ENCODE peak calls at places on chromosomes 1 and 21, in four cellular contexts. One of them, this sample, is unnamed. For H3K9me3, the result is how much of the 10 kb centered on the place peaks cover.

GRCh38 chr1:40132383-40133121 is 28.6 kb upstream of the RLF start:
- DNase-seq in endothelial cell of umbilical vein: peak
- DNase-seq in transverse colon: no peak
- DNase-seq in prostate gland: no peak
- DNase-seq in this sample: no peak

GRCh38 chr21:39022901-39023693 is 160.2 kb downstream of the PSMG1 start:
- DNase-seq in endothelial cell of umbilical vein: no peak
- DNase-seq in transverse colon: no peak
- DNase-seq in prostate gland: no peak
- DNase-seq in this sample: no peak

GRCh38 chr1:166479052-166479631 is 312.3 kb upstream of the FAM78B start:
- DNase-seq in endothelial cell of umbilical vein: peak
- DNase-seq in transverse colon: peak
- DNase-seq in prostate gland: peak
- DNase-seq in this sample: peak

GRCh38 chr1:94741510-94741909 is 78.6 kb upstream of the SLC44A3 start:
- DNase-seq in endothelial cell of umbilical vein: no peak
- DNase-seq in transverse colon: no peak
- DNase-seq in prostate gland: no peak
- DNase-seq in this sample: no peak

GRCh38 chr1:214332950-214333798 is 52.2 kb downstream of the SMYD2 start:
- DNase-seq in endothelial cell of umbilical vein: peak
- DNase-seq in transverse colon: peak
- DNase-seq in prostate gland: peak
- DNase-seq in this sample: peak

GRCh38 chr1:44808938-44809917 is 905 bp downstream of the BTBD19 start:
- DNase-seq in endothelial cell of umbilical vein: peak
- DNase-seq in transverse colon: peak
- DNase-seq in prostate gland: no peak
- DNase-seq in this sample: no peak

GRCh38 chr21:35048183-35048601 is 910 bp downstream of the RUNX1 start:
- DNase-seq in endothelial cell of umbilical vein: no peak
- DNase-seq in transverse colon: no peak
- DNase-seq in prostate gland: no peak
- DNase-seq in this sample: no peak

GRCh38 chr1:5622412-5622811 is 369.8 kb downstream of the NPHP4 start:
- DNase-seq in endothelial cell of umbilical vein: no peak
- DNase-seq in transverse colon: no peak
- DNase-seq in prostate gland: no peak
- DNase-seq in this sample: no peak

GRCh38 chr21:33976082-33976979 is 60.7 kb upstream of the ATP5PO start:
- DNase-seq in endothelial cell of umbilical vein: no peak
- DNase-seq in transverse colon: peak
- DNase-seq in prostate gland: no peak
- DNase-seq in this sample: peak

GRCh38 chr1:95042286-95042685 is 30.5 kb downstream of the ALG14 start:
- DNase-seq in endothelial cell of umbilical vein: no peak
- DNase-seq in transverse colon: no peak
- DNase-seq in prostate gland: peak
- DNase-seq in this sample: no peak

GRCh38 chr1:117231748-117232373 is 21.1 kb upstream of the VTCN1 start:
- DNase-seq in endothelial cell of umbilical vein: no peak
- DNase-seq in transverse colon: peak
- DNase-seq in prostate gland: peak
- DNase-seq in this sample: no peak

GRCh38 chr1:147079400-147080012 is 92.8 kb downstream of the PRKAB2 start:
- DNase-seq in endothelial cell of umbilical vein: no peak
- DNase-seq in transverse colon: no peak
- DNase-seq in prostate gland: no peak
- DNase-seq in this sample: no peak

GRCh38 chr1:26351591-26352337 is 2.2 kb downstream of the CRYBG2 start:
- DNase-seq in endothelial cell of umbilical vein: no peak
- DNase-seq in transverse colon: peak
- DNase-seq in prostate gland: no peak
- DNase-seq in this sample: no peak

GRCh38 chr1:15178571-15179484 is 25.3 kb downstream of the TMEM51 start:
- DNase-seq in endothelial cell of umbilical vein: peak
- DNase-seq in transverse colon: no peak
- DNase-seq in prostate gland: no peak
- DNase-seq in this sample: peak

GRCh38 chr1:80799457-80799856 is 1001.3 kb upstream of the ADGRL2 start:
- DNase-seq in endothelial cell of umbilical vein: no peak
- DNase-seq in transverse colon: no peak
- DNase-seq in prostate gland: no peak
- DNase-seq in this sample: no peak

GRCh38 chr1:212638419-212639151 is 30.0 kb downstream of the ATF3 start:
- DNase-seq in endothelial cell of umbilical vein: no peak
- DNase-seq in transverse colon: no peak
- DNase-seq in prostate gland: no peak
- DNase-seq in this sample: no peak

GRCh38 chr1:9559673-9560072 is 20.4 kb downstream of the SLC25A33 start:
- DNase-seq in endothelial cell of umbilical vein: no peak
- DNase-seq in transverse colon: no peak
- DNase-seq in prostate gland: no peak
- DNase-seq in this sample: no peak

GRCh38 chr1:3477241-3478109 is 23.0 kb downstream of the ARHGEF16 start:
- DNase-seq in endothelial cell of umbilical vein: no peak
- DNase-seq in transverse colon: no peak
- DNase-seq in prostate gland: no peak
- DNase-seq in this sample: no peak

GRCh38 chr1:43455205-43455889 is 1.6 kb upstream of the HYI start:
- DNase-seq in endothelial cell of umbilical vein: no peak
- DNase-seq in transverse colon: peak
- DNase-seq in prostate gland: no peak
- DNase-seq in this sample: no peak

GRCh38 chr1:43452789-43453441 is 816 bp downstream of the HYI start:
- DNase-seq in endothelial cell of umbilical vein: peak
- DNase-seq in transverse colon: no peak
- DNase-seq in prostate gland: peak
- DNase-seq in this sample: peak

GRCh38 chr1:43454270-43455011 is 710 bp upstream of the HYI start:
- DNase-seq in endothelial cell of umbilical vein: peak
- DNase-seq in transverse colon: peak
- DNase-seq in prostate gland: peak
- DNase-seq in this sample: no peak

GRCh38 chr1:43451701-43452532 is 1.8 kb downstream of the HYI start:
- DNase-seq in endothelial cell of umbilical vein: no peak
- DNase-seq in transverse colon: no peak
- DNase-seq in prostate gland: no peak
- DNase-seq in this sample: no peak

DNA sequence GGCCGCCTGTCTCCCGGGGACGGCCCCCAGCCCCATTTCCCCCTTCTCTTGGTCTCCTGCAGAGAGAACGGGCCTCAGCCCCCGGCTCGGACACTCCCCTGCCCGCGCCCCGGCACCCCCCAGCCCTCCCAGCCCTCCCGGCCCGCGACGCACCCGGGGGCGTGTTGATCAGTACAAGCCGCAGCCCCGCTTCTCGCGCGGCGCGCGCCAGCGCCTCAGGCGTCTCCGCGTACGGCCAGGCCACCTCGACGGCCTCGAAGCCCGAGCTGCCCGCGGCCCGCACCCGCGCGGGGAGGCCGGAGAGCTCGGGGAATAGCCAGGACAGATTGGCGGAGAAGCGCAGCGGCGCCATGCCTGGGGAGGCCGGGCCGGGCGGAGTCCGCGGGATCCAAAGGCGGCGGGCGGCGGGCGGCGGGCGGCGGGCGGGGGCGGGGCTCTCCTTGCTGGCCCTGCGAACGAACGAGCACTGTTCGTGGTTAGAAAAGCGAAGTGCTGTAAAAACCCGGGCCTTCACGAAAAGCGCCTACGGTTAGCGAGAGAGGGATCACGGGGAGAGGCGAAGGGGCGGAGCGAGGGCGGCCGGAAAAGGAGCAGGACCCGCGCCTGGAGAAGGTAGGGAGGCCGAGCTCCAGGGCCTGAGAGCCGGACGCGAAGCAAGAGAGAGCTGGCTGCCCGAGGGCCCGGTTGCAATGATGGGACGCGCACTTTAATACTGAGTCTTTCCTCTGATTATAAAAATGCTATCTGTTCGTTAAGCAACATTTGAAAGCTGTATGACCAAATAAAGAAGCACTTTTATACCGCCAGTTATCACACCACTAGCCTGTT is at the start of gene HYI:
- DNase-seq in endothelial cell of umbilical vein: peak
- DNase-seq in transverse colon: peak
- DNase-seq in prostate gland: peak
- DNase-seq in this sample: peak
- TF ChIP-seq POLR2AphosphoS5 in endothelial cell of umbilical vein: no peak
- TF ChIP-seq POLR2AphosphoS5 in transverse colon: peak
- TF ChIP-seq POLR2AphosphoS5 in prostate gland: peak
- TF ChIP-seq POLR2AphosphoS5 in this sample: peak

GRCh38 chr21:7957713-7958064 is 2563.7 kb upstream of the TPTE start:
- DNase-seq in endothelial cell of umbilical vein: no peak
- DNase-seq in transverse colon: no peak
- DNase-seq in prostate gland: no peak
- DNase-seq in this sample: no peak

GRCh38 chr21:7951854-7952519 is 2569.4 kb upstream of the TPTE start:
- DNase-seq in endothelial cell of umbilical vein: no peak
- DNase-seq in transverse colon: no peak
- DNase-seq in prostate gland: no peak
- DNase-seq in this sample: no peak

GRCh38 chr21:7947422-7947821 is 2574.0 kb upstream of the TPTE start:
- DNase-seq in endothelial cell of umbilical vein: no peak
- DNase-seq in transverse colon: no peak
- DNase-seq in prostate gland: no peak
- DNase-seq in this sample: no peak

GRCh38 chr21:7952648-7953047 is 2568.7 kb upstream of the TPTE start:
- DNase-seq in endothelial cell of umbilical vein: no peak
- DNase-seq in transverse colon: no peak
- DNase-seq in prostate gland: no peak
- DNase-seq in this sample: no peak

DNA sequence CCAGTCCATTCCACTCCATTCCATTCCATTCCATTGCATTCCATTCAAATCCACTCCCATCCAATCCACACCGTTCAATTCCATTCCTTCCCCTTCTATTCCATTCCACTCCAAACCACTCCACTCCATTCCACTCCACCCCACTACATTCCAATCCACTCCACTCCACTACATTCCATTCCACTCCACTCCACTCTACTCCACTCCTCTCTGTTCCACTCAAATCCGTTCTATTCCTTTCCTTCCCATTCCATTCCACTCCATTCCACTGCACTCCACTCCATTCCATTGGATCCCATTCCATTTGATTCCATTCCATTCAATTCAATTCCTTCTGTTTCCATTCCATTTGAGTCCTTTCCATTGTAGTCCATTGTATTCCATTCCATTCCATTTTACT is 2568.3 kb upstream of the TPTE start:
- DNase-seq in endothelial cell of umbilical vein: no peak
- DNase-seq in transverse colon: no peak
- DNase-seq in prostate gland: no peak
- DNase-seq in this sample: no peak
- H3K9me3 ChIP-seq in endothelial cell of umbilical vein: half or more
- H3K9me3 ChIP-seq in transverse colon: half or more
- H3K9me3 ChIP-seq in prostate gland: under half
- H3K9me3 ChIP-seq in this sample: under half

GRCh38 chr1:203671047-203671446 is 44.4 kb downstream of the ATP2B4 start:
- DNase-seq in endothelial cell of umbilical vein: no peak
- DNase-seq in transverse colon: no peak
- DNase-seq in prostate gland: no peak
- DNase-seq in this sample: no peak

GRCh38 chr1:203667616-203668015 is 41.0 kb downstream of the ATP2B4 start:
- DNase-seq in endothelial cell of umbilical vein: no peak
- DNase-seq in transverse colon: peak
- DNase-seq in prostate gland: no peak
- DNase-seq in this sample: no peak

GRCh38 chr1:203671808-203672207 is 45.2 kb downstream of the ATP2B4 start:
- DNase-seq in endothelial cell of umbilical vein: no peak
- DNase-seq in transverse colon: no peak
- DNase-seq in prostate gland: no peak
- DNase-seq in this sample: no peak

GRCh38 chr1:203668401-203668800 is 41.8 kb downstream of the ATP2B4 start:
- DNase-seq in endothelial cell of umbilical vein: no peak
- DNase-seq in transverse colon: no peak
- DNase-seq in prostate gland: no peak
- DNase-seq in this sample: no peak

GRCh38 chr1:203669739-203670138 is 43.1 kb downstream of the ATP2B4 start:
- DNase-seq in endothelial cell of umbilical vein: peak
- DNase-seq in transverse colon: no peak
- DNase-seq in prostate gland: no peak
- DNase-seq in this sample: no peak
- TF ChIP-seq POLR2AphosphoS5 in endothelial cell of umbilical vein: peak
- TF ChIP-seq POLR2AphosphoS5 in transverse colon: no peak
- TF ChIP-seq POLR2AphosphoS5 in prostate gland: no peak
- TF ChIP-seq POLR2AphosphoS5 in this sample: no peak

GRCh38 chr1:151098126-151098525 is 27.6 kb downstream of the GABPB2 start:
- DNase-seq in endothelial cell of umbilical vein: no peak
- DNase-seq in transverse colon: no peak
- DNase-seq in prostate gland: no peak
- DNase-seq in this sample: no peak
- H3K9me3 ChIP-seq in endothelial cell of umbilical vein: under half
- H3K9me3 ChIP-seq in transverse colon: under half
- H3K9me3 ChIP-seq in prostate gland: under half
- H3K9me3 ChIP-seq in this sample: under half

DNA sequence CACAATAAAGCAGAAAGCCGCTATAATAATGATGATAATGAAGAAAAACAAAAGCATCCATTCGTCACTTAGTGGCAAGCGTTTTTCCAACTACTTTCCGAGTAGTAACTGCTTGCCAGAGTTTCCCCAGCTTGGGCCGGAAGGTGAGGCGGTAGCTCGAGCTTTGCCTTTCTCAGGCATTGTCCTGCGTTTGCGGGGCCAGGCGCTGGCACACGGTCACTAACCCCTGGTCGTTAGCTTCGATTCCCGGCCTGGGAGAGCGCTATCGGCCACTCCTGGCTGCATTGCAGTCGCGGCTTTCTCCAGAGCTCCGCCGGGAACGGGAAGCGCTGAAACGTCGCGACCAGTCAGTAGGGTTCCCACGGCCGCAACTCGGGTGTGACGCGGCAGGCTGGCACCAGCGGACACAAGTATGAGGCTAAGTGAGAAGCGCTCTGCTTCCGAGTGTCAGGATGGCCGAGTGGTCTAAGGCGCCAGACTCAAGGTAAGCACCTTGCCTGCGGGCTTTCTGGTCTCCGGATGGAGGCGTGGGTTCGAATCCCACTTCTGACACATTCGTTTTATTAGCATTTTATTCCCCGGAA is 14.6 kb upstream of the ZNF692 start:
- DNase-seq in endothelial cell of umbilical vein: peak
- DNase-seq in transverse colon: peak
- DNase-seq in prostate gland: peak
- DNase-seq in this sample: peak
- TF ChIP-seq POLR2AphosphoS5 in endothelial cell of umbilical vein: no peak
- TF ChIP-seq POLR2AphosphoS5 in transverse colon: peak
- TF ChIP-seq POLR2AphosphoS5 in prostate gland: peak
- TF ChIP-seq POLR2AphosphoS5 in this sample: no peak

This sample was measured in Panc1.